ENCODE peak calls at places on chromosomes 4 and X, in four cellular contexts. One of them, this sample, is unnamed.

GRCh38 chr4:1393866-1394265 is 12.4 kb downstream of the NKX1-1 start:
- DNase-seq in Kasumi-1: no peak
- DNase-seq in AG09319: no peak
- DNase-seq in right lobe of liver: peak
- DNase-seq in this sample: no peak

GRCh38 chrX:66233206-66233605 is 69.2 kb downstream of the HEPH start:
- DNase-seq in Kasumi-1: no peak
- DNase-seq in AG09319: no peak
- DNase-seq in right lobe of liver: no peak
- DNase-seq in this sample: peak

GRCh38 chr4:101191302-101192098 is 155.8 kb downstream of the PPP3CA start:
- DNase-seq in Kasumi-1: no peak
- DNase-seq in AG09319: peak
- DNase-seq in right lobe of liver: peak
- DNase-seq in this sample: peak

GRCh38 chrX:111395132-111395531 is 16.9 kb downstream of the DCX start:
- DNase-seq in Kasumi-1: no peak
- DNase-seq in AG09319: no peak
- DNase-seq in right lobe of liver: no peak
- DNase-seq in this sample: no peak

GRCh38 chrX:68132749-68133148 is 300.5 kb downstream of the OPHN1 start:
- DNase-seq in Kasumi-1: no peak
- DNase-seq in AG09319: no peak
- DNase-seq in right lobe of liver: peak
- DNase-seq in this sample: no peak

GRCh38 chrX:7582191-7582590 is 260.8 kb upstream of the VCX start:
- DNase-seq in Kasumi-1: no peak
- DNase-seq in AG09319: no peak
- DNase-seq in right lobe of liver: no peak
- DNase-seq in this sample: peak

GRCh38 chr4:100721490-100721889 is 203.7 kb upstream of the EMCN start:
- DNase-seq in Kasumi-1: no peak
- DNase-seq in AG09319: no peak
- DNase-seq in right lobe of liver: no peak
- DNase-seq in this sample: no peak

GRCh38 chrX:123736333-123736921 is 3.6 kb upstream of the THOC2 start:
- DNase-seq in Kasumi-1: no peak
- DNase-seq in AG09319: no peak
- DNase-seq in right lobe of liver: no peak
- DNase-seq in this sample: no peak

GRCh38 chr4:79298027-79298426 is 27.8 kb downstream of the NAA11 start:
- DNase-seq in Kasumi-1: no peak
- DNase-seq in AG09319: no peak
- DNase-seq in right lobe of liver: no peak
- DNase-seq in this sample: no peak

GRCh38 chr4:167873536-167873935 is 218.8 kb upstream of the ANXA10 start:
- DNase-seq in Kasumi-1: no peak
- DNase-seq in AG09319: no peak
- DNase-seq in right lobe of liver: no peak
- DNase-seq in this sample: no peak

GRCh38 chrX:136209016-136209738 is 42.0 kb downstream of the MAP7D3 start:
- DNase-seq in Kasumi-1: peak
- DNase-seq in AG09319: no peak
- DNase-seq in right lobe of liver: no peak
- DNase-seq in this sample: no peak

GRCh38 chr4:99300934-99301333 is 10.1 kb upstream of the ADH1A start:
- DNase-seq in Kasumi-1: no peak
- DNase-seq in AG09319: peak
- DNase-seq in right lobe of liver: peak
- DNase-seq in this sample: peak

GRCh38 chr4:128424524-128425195 is 137.0 kb upstream of the PGRMC2 start:
- DNase-seq in Kasumi-1: no peak
- DNase-seq in AG09319: peak
- DNase-seq in right lobe of liver: no peak
- DNase-seq in this sample: no peak

GRCh38 chrX:129772796-129773431 is 6.8 kb upstream of the SASH3 start:
- DNase-seq in Kasumi-1: peak
- DNase-seq in AG09319: no peak
- DNase-seq in right lobe of liver: peak
- DNase-seq in this sample: peak

GRCh38 chr4:161254375-161254774 is 909.4 kb downstream of the FSTL5 start:
- DNase-seq in Kasumi-1: no peak
- DNase-seq in AG09319: no peak
- DNase-seq in right lobe of liver: no peak
- DNase-seq in this sample: no peak

GRCh38 chrX:32045149-32045548 is 973.3 kb upstream of the FTHL17 start:
- DNase-seq in Kasumi-1: no peak
- DNase-seq in AG09319: no peak
- DNase-seq in right lobe of liver: no peak
- DNase-seq in this sample: no peak

GRCh38 chr4:17717301-17717700 is 64.1 kb downstream of the FAM184B start:
- DNase-seq in Kasumi-1: no peak
- DNase-seq in AG09319: no peak
- DNase-seq in right lobe of liver: no peak
- DNase-seq in this sample: peak

GRCh38 chr4:145345401-145345800 is 136.3 kb upstream of the SMAD1 start:
- DNase-seq in Kasumi-1: no peak
- DNase-seq in AG09319: no peak
- DNase-seq in right lobe of liver: no peak
- DNase-seq in this sample: no peak

GRCh38 chr4:169437299-169438047 is 166.7 kb upstream of the SH3RF1 start:
- DNase-seq in Kasumi-1: no peak
- DNase-seq in AG09319: no peak
- DNase-seq in right lobe of liver: no peak
- DNase-seq in this sample: no peak

GRCh38 chrX:139932077-139932900 is 564 bp downstream of the ATP11C start:
- DNase-seq in Kasumi-1: no peak
- DNase-seq in AG09319: peak
- DNase-seq in right lobe of liver: peak
- DNase-seq in this sample: no peak

GRCh38 chrX:150094996-150095395 is 156.7 kb upstream of the EOLA2 start:
- DNase-seq in Kasumi-1: no peak
- DNase-seq in AG09319: no peak
- DNase-seq in right lobe of liver: no peak
- DNase-seq in this sample: no peak

GRCh38 chr4:159015862-159016261 is 87.0 kb upstream of the RAPGEF2 start:
- DNase-seq in Kasumi-1: no peak
- DNase-seq in AG09319: no peak
- DNase-seq in right lobe of liver: no peak
- DNase-seq in this sample: no peak

GRCh38 chr4:107858158-107858742 is 33.5 kb downstream of the SGMS2 start:
- DNase-seq in Kasumi-1: no peak
- DNase-seq in AG09319: no peak
- DNase-seq in right lobe of liver: no peak
- DNase-seq in this sample: no peak

This sample was measured in pons.